ENCODE peak calls at places on chromosomes 12 and 14, in nine cellular contexts. G is posterior vena cava; F is caudate nucleus; M is T1000; H is amygdala; K is activated naive CD4-positive, alpha-beta T cell treated with anti-CD3 and anti-CD28 coated beads, Interleukin-2, amount 10 ng/mL, durations not matched to agents 7 days and 5 days; W is keratinocyte; V is T-helper 2 cell; Y is right cardiac atrium. U is an unnamed sample.

GRCh38 chr12:89783321-89784060 is 74.9 kb upstream of the ATP2B1 start:
- DNase-seq in Y (peak), K (no peak), H (no peak), V (no peak), M (no peak), W (no peak), F (no peak), G (no peak), U (no peak)

GRCh38 chr12:63037721-63038120 is 102.8 kb upstream of the PPM1H start:
- DNase-seq in K (no peak), V (no peak), M (no peak), F (no peak), W (no peak), G (no peak), H (no peak), Y (no peak), U (no peak)

GRCh38 chr14:31420013-31420318 is 384 bp downstream of the HEATR5A start:
- DNase-seq in W (no peak), F (peak), V (no peak), M (no peak), K (peak), H (peak), Y (peak), G (peak), U (no peak)

GRCh38 chr14:64391113-64391725 is 3.1 kb downstream of the MTHFD1 start:
- DNase-seq in K (no peak), W (no peak), G (no peak), M (no peak), Y (no peak), V (no peak), F (no peak), H (no peak), U (no peak)

GRCh38 chr14:32633214-32633864 is 304.2 kb downstream of the AKAP6 start:
- DNase-seq in H (peak), F (no peak), M (no peak), G (no peak), Y (no peak), W (no peak), V (no peak), K (no peak), U (no peak)

GRCh38 chr14:79656496-79656895 is 554.8 kb downstream of the DIO2 start:
- DNase-seq in K (no peak), H (no peak), Y (no peak), G (no peak), F (no peak), W (no peak), M (no peak), V (no peak), U (no peak)

GRCh38 chr12:100668939-100669536 is 95.6 kb downstream of the GAS2L3 start:
- DNase-seq in K (peak), W (peak), G (peak), Y (peak), V (no peak), H (peak), F (peak), M (peak), U (peak)

GRCh38 chr12:2179953-2180736 is 127.4 kb downstream of the CACNA1C start:
- DNase-seq in K (no peak), H (no peak), G (peak), M (peak), F (no peak), Y (peak), W (no peak), V (no peak), U (no peak)

GRCh38 chr14:99603471-99603933 is 505 bp downstream of the CCDC85C start:
- DNase-seq in V (peak), H (peak), W (no peak), M (peak), F (no peak), K (peak), Y (no peak), G (no peak), U (peak)

GRCh38 chr12:48602192-48602989 is 32.5 kb upstream of the LALBA start:
- DNase-seq in H (no peak), W (peak), M (no peak), V (no peak), K (no peak), Y (no peak), F (no peak), G (no peak), U (no peak)

GRCh38 chr12:27109339-27110023 is 27.1 kb upstream of the C12orf71 start:
- DNase-seq in G (no peak), V (no peak), M (no peak), Y (peak), W (no peak), F (no peak), K (no peak), H (no peak), U (no peak)

GRCh38 chr14:101001311-101002069 is 98.0 kb upstream of the RTL1 start:
- DNase-seq in F (no peak), Y (no peak), W (no peak), G (peak), H (no peak), K (no peak), M (peak), V (no peak), U (no peak)

GRCh38 chr14:68510201-68510600 is 282.7 kb downstream of the ZFP36L1 start:
- DNase-seq in V (no peak), M (no peak), H (no peak), W (no peak), F (no peak), K (no peak), G (no peak), Y (no peak), U (no peak)

GRCh38 chr12:104710940-104711725 is 247.0 kb downstream of the SLC41A2 start:
- DNase-seq in G (no peak), F (no peak), Y (no peak), W (no peak), M (no peak), H (no peak), V (no peak), K (no peak), U (no peak)

GRCh38 chr14:22622220-22622619 is 21.9 kb downstream of the OR6J1 start:
- DNase-seq in H (no peak), F (no peak), M (no peak), V (no peak), G (no peak), W (no peak), Y (no peak), K (no peak), U (no peak)

GRCh38 chr12:67742461-67742860 is 93.9 kb downstream of the DYRK2 start:
- DNase-seq in F (no peak), Y (no peak), H (no peak), W (no peak), V (no peak), G (no peak), K (no peak), M (no peak), U (no peak)

GRCh38 chr12:12835378-12836145 is 22.4 kb downstream of the DDX47 start:
- DNase-seq in F (no peak), W (peak), H (no peak), G (no peak), V (no peak), Y (no peak), M (peak), K (no peak), U (no peak)

GRCh38 chr14:77921820-77922219 is 121.9 kb downstream of the ADCK1 start:
- DNase-seq in K (no peak), F (no peak), G (no peak), V (no peak), W (no peak), H (no peak), Y (no peak), M (no peak), U (no peak)

GRCh38 chr12:68572650-68573049 is 38.0 kb upstream of the RAP1B start:
- DNase-seq in F (no peak), M (no peak), Y (no peak), H (no peak), G (no peak), K (no peak), W (no peak), V (no peak), U (no peak)

GRCh38 chr14:90275820-90276219 is 19.5 kb downstream of the PSMC1 start:
- DNase-seq in V (no peak), H (no peak), K (no peak), Y (no peak), F (no peak), M (peak), W (no peak), G (no peak), U (no peak)

GRCh38 chr14:47675489-47676300 is at the start of gene MDGA2:
- DNase-seq in K (no peak), H (peak), V (no peak), Y (no peak), F (peak), G (peak), M (peak), W (no peak), U (no peak)

GRCh38 chr12:25322918-25323773 is 72.4 kb upstream of the KRAS start:
- DNase-seq in K (no peak), Y (no peak), F (no peak), M (no peak), G (no peak), H (no peak), W (no peak), V (no peak), U (no peak)